ENCODE peak calls at places on chromosomes 7 and 10, in four cellular contexts. One of them, this sample, is unnamed.

GRCh38 chr10:34804306-34804705 is 10.8 kb downstream of the PARD3 start:
- DNase-seq in brain microvascular endothelial cell: no peak
- DNase-seq in stimulated activated naive B cell treated with anti-CD40 and anti-IgM and Interleukin-4, amounts not matched to agents 10 μg/mL and 1 μg/mL and 100 μg/mL, for 72 hours: no peak
- DNase-seq in right lobe of liver: no peak
- DNase-seq in this sample: no peak

GRCh38 chr10:16440396-16441105 is 3.7 kb downstream of the PTER start:
- DNase-seq in brain microvascular endothelial cell: no peak
- DNase-seq in stimulated activated naive B cell treated with anti-CD40 and anti-IgM and Interleukin-4, amounts not matched to agents 10 μg/mL and 1 μg/mL and 100 μg/mL, for 72 hours: no peak
- DNase-seq in right lobe of liver: no peak
- DNase-seq in this sample: no peak

GRCh38 chr7:150734293-150734692 is 2.9 kb upstream of the GIMAP5 start:
- DNase-seq in brain microvascular endothelial cell: no peak
- DNase-seq in stimulated activated naive B cell treated with anti-CD40 and anti-IgM and Interleukin-4, amounts not matched to agents 10 μg/mL and 1 μg/mL and 100 μg/mL, for 72 hours: no peak
- DNase-seq in right lobe of liver: no peak
- DNase-seq in this sample: no peak

GRCh38 chr7:129828989-129829676 is 123.6 kb downstream of the UBE2H start:
- DNase-seq in brain microvascular endothelial cell: no peak
- DNase-seq in stimulated activated naive B cell treated with anti-CD40 and anti-IgM and Interleukin-4, amounts not matched to agents 10 μg/mL and 1 μg/mL and 100 μg/mL, for 72 hours: no peak
- DNase-seq in right lobe of liver: no peak
- DNase-seq in this sample: no peak

GRCh38 chr10:14382531-14382930 is 51.8 kb upstream of the FRMD4A start:
- DNase-seq in brain microvascular endothelial cell: no peak
- DNase-seq in stimulated activated naive B cell treated with anti-CD40 and anti-IgM and Interleukin-4, amounts not matched to agents 10 μg/mL and 1 μg/mL and 100 μg/mL, for 72 hours: no peak
- DNase-seq in right lobe of liver: no peak
- DNase-seq in this sample: no peak

GRCh38 chr7:100649826-100650565 is 6.3 kb downstream of the ACTL6B start:
- DNase-seq in brain microvascular endothelial cell: no peak
- DNase-seq in stimulated activated naive B cell treated with anti-CD40 and anti-IgM and Interleukin-4, amounts not matched to agents 10 μg/mL and 1 μg/mL and 100 μg/mL, for 72 hours: no peak
- DNase-seq in right lobe of liver: no peak
- DNase-seq in this sample: no peak

GRCh38 chr10:93790454-93790853 is 32.7 kb downstream of the LGI1 start:
- DNase-seq in brain microvascular endothelial cell: no peak
- DNase-seq in stimulated activated naive B cell treated with anti-CD40 and anti-IgM and Interleukin-4, amounts not matched to agents 10 μg/mL and 1 μg/mL and 100 μg/mL, for 72 hours: no peak
- DNase-seq in right lobe of liver: no peak
- DNase-seq in this sample: no peak

GRCh38 chr10:84352251-84352842 is 24.0 kb downstream of the CCSER2 start:
- DNase-seq in brain microvascular endothelial cell: peak
- DNase-seq in stimulated activated naive B cell treated with anti-CD40 and anti-IgM and Interleukin-4, amounts not matched to agents 10 μg/mL and 1 μg/mL and 100 μg/mL, for 72 hours: peak
- DNase-seq in right lobe of liver: no peak
- DNase-seq in this sample: peak

GRCh38 chr10:97713351-97713827 is at the start of gene MARVELD1:
- DNase-seq in brain microvascular endothelial cell: peak
- DNase-seq in stimulated activated naive B cell treated with anti-CD40 and anti-IgM and Interleukin-4, amounts not matched to agents 10 μg/mL and 1 μg/mL and 100 μg/mL, for 72 hours: no peak
- DNase-seq in right lobe of liver: peak
- DNase-seq in this sample: peak

GRCh38 chr10:130169136-130169888 is 33.1 kb downstream of the GLRX3 start:
- DNase-seq in brain microvascular endothelial cell: peak
- DNase-seq in stimulated activated naive B cell treated with anti-CD40 and anti-IgM and Interleukin-4, amounts not matched to agents 10 μg/mL and 1 μg/mL and 100 μg/mL, for 72 hours: no peak
- DNase-seq in right lobe of liver: no peak
- DNase-seq in this sample: no peak

GRCh38 chr10:92970301-92971070 is 90.1 kb upstream of the CYP26C1 start:
- DNase-seq in brain microvascular endothelial cell: peak
- DNase-seq in stimulated activated naive B cell treated with anti-CD40 and anti-IgM and Interleukin-4, amounts not matched to agents 10 μg/mL and 1 μg/mL and 100 μg/mL, for 72 hours: no peak
- DNase-seq in right lobe of liver: no peak
- DNase-seq in this sample: no peak

GRCh38 chr10:84499846-84500245 is 171.5 kb downstream of the CCSER2 start:
- DNase-seq in brain microvascular endothelial cell: no peak
- DNase-seq in stimulated activated naive B cell treated with anti-CD40 and anti-IgM and Interleukin-4, amounts not matched to agents 10 μg/mL and 1 μg/mL and 100 μg/mL, for 72 hours: no peak
- DNase-seq in right lobe of liver: no peak
- DNase-seq in this sample: peak

GRCh38 chr7:139232377-139232717 is 1.3 kb downstream of the UBN2 start:
- DNase-seq in brain microvascular endothelial cell: no peak
- DNase-seq in stimulated activated naive B cell treated with anti-CD40 and anti-IgM and Interleukin-4, amounts not matched to agents 10 μg/mL and 1 μg/mL and 100 μg/mL, for 72 hours: no peak
- DNase-seq in right lobe of liver: no peak
- DNase-seq in this sample: no peak

GRCh38 chr10:83734278-83734677 is 405.0 kb upstream of the GHITM start:
- DNase-seq in brain microvascular endothelial cell: no peak
- DNase-seq in stimulated activated naive B cell treated with anti-CD40 and anti-IgM and Interleukin-4, amounts not matched to agents 10 μg/mL and 1 μg/mL and 100 μg/mL, for 72 hours: no peak
- DNase-seq in right lobe of liver: no peak
- DNase-seq in this sample: no peak

GRCh38 chr7:2821161-2821841 is 22.8 kb downstream of the GNA12 start:
- DNase-seq in brain microvascular endothelial cell: no peak
- DNase-seq in stimulated activated naive B cell treated with anti-CD40 and anti-IgM and Interleukin-4, amounts not matched to agents 10 μg/mL and 1 μg/mL and 100 μg/mL, for 72 hours: peak
- DNase-seq in right lobe of liver: no peak
- DNase-seq in this sample: peak

GRCh38 chr7:96303686-96304443 is 18.0 kb downstream of the SLC25A13 start:
- DNase-seq in brain microvascular endothelial cell: peak
- DNase-seq in stimulated activated naive B cell treated with anti-CD40 and anti-IgM and Interleukin-4, amounts not matched to agents 10 μg/mL and 1 μg/mL and 100 μg/mL, for 72 hours: no peak
- DNase-seq in right lobe of liver: peak
- DNase-seq in this sample: no peak

GRCh38 chr10:25682203-25682950 is 251.7 kb upstream of the MYO3A start:
- DNase-seq in brain microvascular endothelial cell: peak
- DNase-seq in stimulated activated naive B cell treated with anti-CD40 and anti-IgM and Interleukin-4, amounts not matched to agents 10 μg/mL and 1 μg/mL and 100 μg/mL, for 72 hours: no peak
- DNase-seq in right lobe of liver: no peak
- DNase-seq in this sample: no peak

GRCh38 chr7:73831656-73832579 is 1.1 kb downstream of the CLDN4 start:
- DNase-seq in brain microvascular endothelial cell: no peak
- DNase-seq in stimulated activated naive B cell treated with anti-CD40 and anti-IgM and Interleukin-4, amounts not matched to agents 10 μg/mL and 1 μg/mL and 100 μg/mL, for 72 hours: no peak
- DNase-seq in right lobe of liver: no peak
- DNase-seq in this sample: peak

GRCh38 chr7:74418076-74418475 is 35.6 kb upstream of the GTF2IRD1 start:
- DNase-seq in brain microvascular endothelial cell: no peak
- DNase-seq in stimulated activated naive B cell treated with anti-CD40 and anti-IgM and Interleukin-4, amounts not matched to agents 10 μg/mL and 1 μg/mL and 100 μg/mL, for 72 hours: no peak
- DNase-seq in right lobe of liver: peak
- DNase-seq in this sample: no peak

GRCh38 chr7:115297651-115298050 is 375.8 kb downstream of the MDFIC start:
- DNase-seq in brain microvascular endothelial cell: peak
- DNase-seq in stimulated activated naive B cell treated with anti-CD40 and anti-IgM and Interleukin-4, amounts not matched to agents 10 μg/mL and 1 μg/mL and 100 μg/mL, for 72 hours: no peak
- DNase-seq in right lobe of liver: no peak
- DNase-seq in this sample: no peak

This sample was measured in hepatic stellate cell.